ENCODE peak calls at places on chromosomes 7 and 10, in ten cellular contexts. H is Kasumi-1; I is activated naive CD4-positive, alpha-beta T cell treated with anti-CD3 and anti-CD28 coated beads for 36 hours; J is AG04450; E is COLO829; N is memory B cell; U is NCI-H2171; O is stimulated activated CD8-positive, alpha-beta memory T cell treated with anti-CD3 and anti-CD28 coated beads, Interleukin-15, amount 100 ng/mL, for 24 hours; F is stimulated activated CD4-positive, alpha-beta T cell treated with anti-CD3 and anti-CD28 coated beads, Interleukin-1b, Interleukin-23, amount 100 ng/mL, for 1 hour; Q is substantia nigra. T is an unnamed sample.

GRCh38 chr10:84258034-84258695 is 13.3 kb downstream of the RGR start:
- DNase-seq in H (no peak), I (no peak), J (no peak), E (no peak), N (no peak), U (no peak), O (no peak), F (no peak), Q (no peak), T (no peak)

GRCh38 chr10:123797813-123798212 is 93.8 kb downstream of the CPXM2 start:
- DNase-seq in H (no peak), I (no peak), J (no peak), E (no peak), N (no peak), U (no peak), O (no peak), F (no peak), Q (no peak), T (no peak)

GRCh38 chr7:26423436-26423835 is 131.8 kb downstream of the SNX10 start:
- DNase-seq in H (no peak), I (no peak), J (no peak), E (no peak), N (no peak), U (no peak), O (no peak), F (no peak), Q (no peak), T (no peak)

GRCh38 chr7:42183547-42183946 is 53.5 kb downstream of the GLI3 start:
- DNase-seq in H (no peak), I (no peak), J (no peak), E (no peak), N (no peak), U (no peak), O (no peak), F (no peak), Q (no peak), T (no peak)

GRCh38 chr10:612696-613095 is 76.8 kb downstream of the DIP2C start:
- DNase-seq in H (no peak), I (no peak), J (no peak), E (no peak), N (no peak), U (no peak), O (no peak), F (no peak), Q (no peak), T (no peak)

GRCh38 chr7:103637080-103637479 is 191.1 kb upstream of the SLC26A5 start:
- DNase-seq in H (no peak), I (no peak), J (peak; percentile 81), E (no peak), N (no peak), U (no peak), O (no peak), F (no peak), Q (no peak), T (no peak)

GRCh38 chr10:124896751-124897150 is 45.2 kb upstream of the ZRANB1 start:
- DNase-seq in H (no peak), I (no peak), J (no peak), E (no peak), N (no peak), U (no peak), O (no peak), F (no peak), Q (no peak), T (no peak)

GRCh38 chr10:34994565-34995142 is 95.5 kb downstream of the CUL2 start:
- DNase-seq in H (peak; percentile 87), I (peak; percentile 78), J (peak; percentile 37), E (peak; percentile 41), N (no peak), U (no peak), O (no peak), F (peak; percentile 12), Q (peak; percentile 25), T (no peak)

GRCh38 chr7:7761340-7761973 is 43.0 kb upstream of the RPA3 start:
- DNase-seq in H (peak; percentile 40), I (no peak), J (no peak), E (peak; percentile 36), N (peak; percentile 23), U (peak; percentile 20), O (no peak), F (no peak), Q (no peak), T (peak; percentile 53)

GRCh38 chr10:119481781-119482426 is 60.6 kb downstream of the RGS10 start:
- DNase-seq in H (no peak), I (no peak), J (no peak), E (no peak), N (no peak), U (no peak), O (no peak), F (no peak), Q (no peak), T (no peak)

GRCh38 chr7:20794676-20795075 is 8.0 kb upstream of the SP8 start:
- DNase-seq in H (no peak), I (no peak), J (no peak), E (no peak), N (no peak), U (no peak), O (no peak), F (no peak), Q (no peak), T (no peak)

GRCh38 chr10:70462349-70462984 is 16.1 kb upstream of the PALD1 start:
- DNase-seq in H (no peak), I (no peak), J (no peak), E (no peak), N (no peak), U (peak; percentile 22), O (no peak), F (no peak), Q (peak; percentile 81), T (no peak)

GRCh38 chr7:65938336-65938895 is 43.6 kb downstream of the GUSB start:
- DNase-seq in H (no peak), I (no peak), J (no peak), E (peak; percentile 65), N (no peak), U (no peak), O (no peak), F (no peak), Q (no peak), T (no peak)

GRCh38 chr7:17472939-17473338 is 174.5 kb downstream of the AHR start:
- DNase-seq in H (no peak), I (no peak), J (no peak), E (no peak), N (no peak), U (no peak), O (no peak), F (no peak), Q (no peak), T (no peak)

GRCh38 chr7:147245274-147245673 is 1128.7 kb downstream of the CNTNAP2 start:
- DNase-seq in H (peak; percentile 59), I (peak; percentile 28), J (peak; percentile 1), E (peak; percentile 57), N (no peak), U (peak; percentile 33), O (no peak), F (no peak), Q (peak; percentile 40), T (peak; percentile 21)

GRCh38 chr7:8491106-8491505 is 57.7 kb downstream of the NXPH1 start:
- DNase-seq in H (no peak), I (no peak), J (no peak), E (no peak), N (no peak), U (no peak), O (no peak), F (no peak), Q (no peak), T (no peak)

GRCh38 chr7:66211429-66211828 is 6.3 kb downstream of the TPST1 start:
- DNase-seq in H (no peak), I (no peak), J (peak; percentile 48), E (no peak), N (no peak), U (no peak), O (no peak), F (no peak), Q (no peak), T (no peak)

GRCh38 chr7:30322656-30323355 is 38.4 kb downstream of the ZNRF2 start:
- DNase-seq in H (peak; percentile 35), I (no peak), J (no peak), E (no peak), N (no peak), U (no peak), O (no peak), F (no peak), Q (no peak), T (no peak)

GRCh38 chr7:128903621-128904361 is 6.7 kb downstream of the KCP start:
- DNase-seq in H (no peak), I (no peak), J (no peak), E (no peak), N (no peak), U (no peak), O (no peak), F (no peak), Q (no peak), T (no peak)

GRCh38 chr7:1750541-1751021 is 80.5 kb downstream of the ELFN1 start:
- DNase-seq in H (no peak), I (no peak), J (no peak), E (no peak), N (no peak), U (no peak), O (no peak), F (no peak), Q (no peak), T (no peak)

T was measured in foreskin melanocyte.